ENCODE peak calls at places on chromosome 10, in eight cellular contexts. F is hepatocyte, M is OCI-LY7, K is adrenal gland, P is heart left ventricle, G is GM12865, H is natural killer cell, J is IMR-90. V is an unnamed sample.

GRCh38 chr10:119416855-119417254 is 125.7 kb downstream of the RGS10 start:
- DNase-seq in F (peak; percentile 78), M (peak; percentile 82), K (peak; percentile 67), P (peak; percentile 68), G (peak; percentile 78), H (peak; percentile 60), J (peak; percentile 60), V (peak; percentile 73)

GRCh38 chr10:31977440-31978157 is 49.0 kb upstream of the ARHGAP12 start:
- DNase-seq in F (no peak), M (peak; percentile 3), K (no peak), P (no peak), G (peak; percentile 25), H (no peak), J (peak; percentile 85), V (no peak)

GRCh38 chr10:34139559-34139958 is 675.5 kb downstream of the PARD3 start:
- DNase-seq in F (no peak), M (no peak), K (no peak), P (no peak), G (no peak), H (no peak), J (peak; percentile 58), V (no peak)

GRCh38 chr10:88553116-88553752 is 29.9 kb downstream of the RNLS start:
- DNase-seq in F (peak; percentile 74), M (peak; percentile 77), K (peak; percentile 66), P (peak; percentile 37), G (peak; percentile 85), H (no peak), J (peak; percentile 84), V (no peak)

GRCh38 chr10:131580076-131580652 is 268.6 kb upstream of the TCERG1L start:
- DNase-seq in F (no peak), M (no peak), K (no peak), P (no peak), G (no peak), H (no peak), J (no peak), V (no peak)

GRCh38 chr10:102648889-102649752 is 4.8 kb downstream of the TRIM8 start:
- DNase-seq in F (no peak), M (peak; percentile 88), K (peak; percentile 64), P (no peak), G (peak; percentile 59), H (no peak), J (no peak), V (no peak)

GRCh38 chr10:132461683-132462231 is 64.8 kb downstream of the PWWP2B start:
- DNase-seq in F (no peak), M (no peak), K (no peak), P (no peak), G (no peak), H (no peak), J (no peak), V (no peak)

GRCh38 chr10:130559213-130559944 is 423.2 kb downstream of the GLRX3 start:
- DNase-seq in F (no peak), M (no peak), K (no peak), P (no peak), G (no peak), H (no peak), J (no peak), V (no peak)

GRCh38 chr10:110512461-110513187 is 14.9 kb downstream of the DUSP5 start:
- DNase-seq in F (peak; percentile 54), M (no peak), K (peak; percentile 64), P (no peak), G (no peak), H (no peak), J (peak; percentile 94), V (no peak)

GRCh38 chr10:13873201-13873600 is 286.4 kb downstream of the PRPF18 start:
- DNase-seq in F (no peak), M (peak; percentile 53), K (no peak), P (no peak), G (no peak), H (no peak), J (no peak), V (no peak)

GRCh38 chr10:70512149-70512611 is 33.6 kb downstream of the PALD1 start:
- DNase-seq in F (no peak), M (no peak), K (no peak), P (no peak), G (no peak), H (no peak), J (peak; percentile 23), V (no peak)

GRCh38 chr10:980468-980867 is 7.8 kb upstream of the GTPBP4 start:
- DNase-seq in F (no peak), M (no peak), K (no peak), P (no peak), G (no peak), H (no peak), J (no peak), V (no peak)

GRCh38 chr10:75117996-75118395 is 6.5 kb downstream of the SAMD8 start:
- DNase-seq in F (no peak), M (no peak), K (no peak), P (no peak), G (no peak), H (no peak), J (peak; percentile 40), V (no peak)

GRCh38 chr10:110629680-110630191 is 14.4 kb upstream of the RBM20 start:
- DNase-seq in F (peak; percentile 26), M (no peak), K (no peak), P (no peak), G (no peak), H (no peak), J (peak; percentile 89), V (no peak)

GRCh38 chr10:86856156-86856555 is 99.7 kb downstream of the BMPR1A start:
- DNase-seq in F (no peak), M (no peak), K (no peak), P (no peak), G (no peak), H (no peak), J (no peak), V (no peak)

GRCh38 chr10:125548356-125548755 is 134.6 kb downstream of the TEX36 start:
- DNase-seq in F (no peak), M (no peak), K (no peak), P (no peak), G (no peak), H (no peak), J (no peak), V (no peak)

GRCh38 chr10:125550362-125550761 is 132.6 kb downstream of the TEX36 start:
- DNase-seq in F (no peak), M (no peak), K (no peak), P (no peak), G (no peak), H (no peak), J (no peak), V (no peak)

GRCh38 chr10:125548878-125549277 is 134.1 kb downstream of the TEX36 start:
- DNase-seq in F (no peak), M (no peak), K (no peak), P (no peak), G (no peak), H (no peak), J (no peak), V (no peak)

GRCh38 chr10:125549656-125550055 is 133.3 kb downstream of the TEX36 start:
- DNase-seq in F (no peak), M (no peak), K (no peak), P (no peak), G (no peak), H (no peak), J (no peak), V (no peak)

DNA sequence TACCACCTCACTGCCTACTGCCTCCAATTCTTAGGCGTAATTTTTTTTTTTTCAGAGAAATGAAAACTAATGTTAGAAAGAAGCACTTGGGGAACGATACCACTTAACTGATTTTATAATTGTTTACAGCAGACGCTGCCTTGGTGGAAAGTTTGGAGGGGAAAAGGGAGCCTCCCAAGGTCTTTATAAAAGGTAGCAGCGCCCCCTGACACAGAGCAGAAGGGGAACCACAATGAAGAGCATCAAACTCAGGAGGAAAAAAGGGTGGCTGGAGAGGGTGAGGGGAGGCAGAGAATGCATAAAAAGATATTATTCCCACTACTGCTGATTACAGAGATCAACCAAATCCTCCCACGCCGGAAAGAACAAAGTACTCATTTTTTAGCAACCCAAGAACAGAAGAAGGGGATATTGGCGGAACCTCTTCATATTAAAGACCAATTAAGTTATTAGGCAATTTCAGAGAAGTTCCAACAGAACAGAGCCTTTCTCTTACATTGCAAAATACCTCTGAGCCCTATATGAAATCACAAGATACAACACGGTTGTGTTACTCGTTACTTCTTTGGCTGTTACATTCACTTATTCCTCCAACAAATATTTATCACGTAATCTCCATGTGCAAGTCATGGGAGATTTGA is 135.8 kb downstream of the TEX36 start:
- DNase-seq in F (no peak), M (no peak), K (no peak), P (no peak), G (no peak), H (no peak), J (no peak), V (no peak)
- TF ChIP-seq CTCF in F (no peak), M (no peak), K (no peak), P (no peak), G (no peak), H (no peak), J (no peak), V (no peak)

DNA sequence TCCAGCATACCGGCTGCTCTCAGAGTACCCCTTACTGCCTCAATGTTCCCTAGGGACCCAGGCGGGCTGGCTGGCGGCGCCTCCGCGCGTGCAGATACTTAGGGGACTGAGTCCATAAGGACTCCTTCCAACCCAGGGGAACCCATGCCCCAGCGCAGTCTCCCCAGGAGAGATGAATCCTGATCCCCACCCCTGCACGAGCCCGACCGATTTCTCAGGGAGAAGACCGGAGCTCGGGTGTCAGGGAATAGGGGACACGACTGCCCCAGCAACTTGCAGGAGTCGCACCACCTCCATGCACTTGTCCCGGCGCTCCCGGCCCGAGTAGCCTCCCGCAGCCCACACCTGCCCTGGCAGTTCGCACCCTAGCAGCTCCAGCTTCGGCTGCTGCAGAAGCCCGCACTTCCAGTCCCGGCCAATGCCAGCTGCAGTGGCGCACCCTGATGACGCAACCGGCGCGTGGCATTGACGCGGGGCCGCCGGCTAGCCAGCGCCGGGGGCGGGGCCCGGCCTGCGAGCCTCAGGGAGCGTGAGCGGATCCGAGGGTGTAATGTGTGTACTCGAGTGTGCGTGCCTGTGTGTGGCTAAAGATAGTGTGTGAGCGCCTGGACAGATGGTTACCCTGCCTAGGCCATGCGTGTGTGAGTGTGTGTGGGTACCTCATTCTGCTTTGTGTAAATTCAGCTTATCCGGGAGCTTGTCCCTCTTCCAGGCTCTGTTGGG is at the start of gene GPAM:
- DNase-seq in F (peak; percentile 97), M (peak; percentile 94), K (peak; percentile 94), P (peak; percentile 93), G (peak; percentile 95), H (peak; percentile 100), J (peak; percentile 85), V (peak; percentile 25)
- TF ChIP-seq CTCF in F (no peak), M (no peak), K (peak; percentile 27), P (peak; percentile 23), G (no peak), H (no peak), J (no peak), V (no peak)

GRCh38 chr10:97540669-97541500 is 31.7 kb upstream of the ANKRD2 start:
- DNase-seq in F (no peak), M (no peak), K (no peak), P (no peak), G (no peak), H (no peak), J (no peak), V (no peak)
- TF ChIP-seq CTCF in F (no peak), M (no peak), K (no peak), P (no peak), G (no peak), H (no peak), J (peak; percentile 2), V (no peak)

DNA sequence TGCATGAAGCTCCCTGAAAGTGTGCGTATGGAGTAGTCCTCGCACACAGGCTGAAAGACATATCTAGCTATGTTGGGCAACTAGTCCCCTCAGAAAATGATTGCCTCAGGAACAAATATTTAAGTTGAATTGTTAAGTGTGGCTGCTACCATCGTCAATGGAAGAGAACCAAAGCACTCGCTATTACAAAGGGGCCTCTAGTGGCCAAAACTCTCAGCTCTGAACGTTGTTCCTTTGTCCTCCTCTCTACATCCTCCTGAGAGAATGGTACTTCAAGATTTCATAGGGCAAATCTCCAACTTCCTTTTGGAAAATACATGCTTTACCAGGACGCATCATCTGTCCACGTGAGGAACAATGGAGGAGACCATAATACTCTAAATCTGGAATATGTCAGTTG is 209.9 kb downstream of the NRG3 start:
- DNase-seq in F (no peak), M (no peak), K (no peak), P (no peak), G (no peak), H (no peak), J (no peak), V (no peak)
- TF ChIP-seq CTCF in F (no peak), M (no peak), K (no peak), P (no peak), G (no peak), H (no peak), J (no peak), V (no peak)

V was measured in D721Med.